ENCODE peak calls at places on chromosome 3, in eight cellular contexts. F is nephron progenitor cell; O is activated CD4-positive, CD25-positive, alpha-beta regulatory T cell; B is breast epithelium; W is NCI-H69; N is effector memory CD4-positive, alpha-beta T cell; A is SW480; I is kidney tubule cell. H is an unnamed sample.

GRCh38 chr3:189459231-189459630 is 172.0 kb upstream of the TP63 start:
- DNase-seq in B (no peak), F (no peak), W (no peak), N (no peak), O (no peak), I (no peak), A (no peak), H (no peak)

GRCh38 chr3:51675201-51675611 is 4.2 kb downstream of the TEX264 start:
- DNase-seq in N (no peak), W (no peak), B (no peak), A (no peak), F (no peak), O (no peak), I (peak), H (no peak)

GRCh38 chr3:117358717-117359314 is 649.2 kb downstream of the TUSC7 start:
- DNase-seq in I (no peak), B (no peak), A (no peak), O (no peak), N (no peak), F (no peak), W (no peak), H (peak)

GRCh38 chr3:48024401-48024800 is 8.2 kb upstream of the MAP4 start:
- DNase-seq in I (no peak), W (peak), F (no peak), B (no peak), N (no peak), O (no peak), A (no peak), H (no peak)

GRCh38 chr3:187101184-187102072 is 37.9 kb downstream of the RPL39L start:
- DNase-seq in F (no peak), I (peak), B (peak), A (peak), W (peak), N (peak), O (peak), H (peak)

GRCh38 chr3:29268651-29269050 is 12.2 kb upstream of the RBMS3 start:
- DNase-seq in B (no peak), W (no peak), F (no peak), O (no peak), N (no peak), A (no peak), I (peak), H (no peak)

GRCh38 chr3:52231502-52232278 is 6.2 kb upstream of the TLR9 start:
- DNase-seq in O (peak), W (peak), B (peak), A (peak), N (peak), I (peak), F (peak), H (peak)

GRCh38 chr3:142027295-142027694 is 122.0 kb downstream of the TFDP2 start:
- DNase-seq in N (no peak), B (no peak), O (no peak), W (peak), I (no peak), F (no peak), A (no peak), H (no peak)

GRCh38 chr3:16136042-16136441 is 38.4 kb upstream of the GALNT15 start:
- DNase-seq in F (no peak), I (no peak), W (no peak), B (no peak), O (no peak), N (no peak), A (no peak), H (no peak)

GRCh38 chr3:2098398-2099027 is at the start of gene CNTN4:
- DNase-seq in B (peak), A (peak), I (peak), W (peak), F (peak), N (no peak), O (no peak), H (peak)

GRCh38 chr3:48247401-48247807 is 6.5 kb downstream of the ZNF589 start:
- DNase-seq in F (no peak), W (no peak), B (no peak), I (peak), N (no peak), O (no peak), A (no peak), H (peak)

GRCh38 chr3:184942735-184943134 is 130.8 kb downstream of the VPS8 start:
- DNase-seq in N (no peak), W (no peak), A (no peak), I (no peak), B (no peak), O (no peak), F (no peak), H (no peak)

GRCh38 chr3:188649521-188649920 is 495.6 kb downstream of the LPP start:
- DNase-seq in N (no peak), B (no peak), I (peak), A (no peak), W (no peak), F (no peak), O (no peak), H (no peak)

GRCh38 chr3:138296639-138297038 is 33.0 kb downstream of the NME9 start:
- DNase-seq in B (no peak), W (no peak), O (no peak), F (no peak), A (no peak), I (no peak), N (no peak), H (no peak)

GRCh38 chr3:43062556-43063040 is 43.3 kb downstream of the POMGNT2 start:
- DNase-seq in B (no peak), N (no peak), W (no peak), A (no peak), F (no peak), I (no peak), O (no peak), H (no peak)

GRCh38 chr3:86578071-86578470 is 412.9 kb downstream of the VGLL3 start:
- DNase-seq in W (no peak), A (no peak), N (no peak), O (no peak), F (no peak), B (no peak), I (no peak), H (no peak)

GRCh38 chr3:188974856-188975611 is 196.7 kb upstream of the TPRG1 start:
- DNase-seq in B (no peak), F (no peak), I (no peak), N (no peak), O (no peak), A (no peak), W (peak), H (no peak)

GRCh38 chr3:25455316-25456232 is 27.5 kb downstream of the RARB start:
- DNase-seq in O (no peak), A (no peak), F (peak), B (no peak), N (no peak), W (peak), I (peak), H (no peak)

GRCh38 chr3:147843331-147843730 is 434.2 kb downstream of the ZIC1 start:
- DNase-seq in F (no peak), B (no peak), A (no peak), N (no peak), I (no peak), O (no peak), W (no peak), H (no peak)

GRCh38 chr3:171574556-171575240 is 114.5 kb upstream of the TNIK start:
- DNase-seq in B (no peak), I (no peak), O (no peak), A (no peak), N (no peak), W (no peak), F (no peak), H (no peak)

GRCh38 chr3:123618768-123619484 is 34.1 kb upstream of the HACD2 start:
- DNase-seq in F (no peak), O (no peak), I (peak), W (peak), B (no peak), A (no peak), N (no peak), H (peak)

GRCh38 chr3:88410259-88410658 is 260.5 kb downstream of the C3orf38 start:
- DNase-seq in N (no peak), I (no peak), F (no peak), O (no peak), W (no peak), B (no peak), A (no peak), H (no peak)

GRCh38 chr3:48459773-48460516 is 13.4 kb downstream of the ATRIP start:
- DNase-seq in F (no peak), N (no peak), O (no peak), W (no peak), A (no peak), B (no peak), I (no peak), H (no peak)

GRCh38 chr3:13484861-13485590 is 4.9 kb downstream of the HDAC11 start:
- DNase-seq in B (peak), O (no peak), N (peak), A (peak), I (peak), W (peak), F (no peak), H (no peak)

GRCh38 chr3:186172353-186172752 is 63.5 kb upstream of the ETV5 start:
- DNase-seq in F (no peak), O (no peak), I (no peak), B (no peak), A (no peak), W (no peak), N (no peak), H (no peak)

GRCh38 chr3:100966049-100966471 is 27.2 kb downstream of the ABI3BP start:
- DNase-seq in B (no peak), N (no peak), F (no peak), I (no peak), A (no peak), W (no peak), O (no peak), H (peak)

GRCh38 chr3:48694610-48695051 is 8.9 kb upstream of the NCKIPSD start:
- DNase-seq in N (no peak), F (no peak), W (no peak), B (peak), I (peak), O (no peak), A (peak), H (no peak)

GRCh38 chr3:99430348-99431134 is 207.9 kb upstream of the COL8A1 start:
- DNase-seq in W (no peak), B (no peak), I (peak), N (no peak), F (no peak), O (no peak), A (no peak), H (no peak)

GRCh38 chr3:136750922-136751258 is 1.3 kb downstream of the STAG1 start:
- DNase-seq in B (no peak), A (no peak), N (no peak), O (no peak), I (peak), W (no peak), F (no peak), H (no peak)

GRCh38 chr3:134650431-134651346 is at the start of gene KY:
- DNase-seq in A (no peak), O (no peak), B (no peak), I (peak), W (peak), N (no peak), F (peak), H (peak)

GRCh38 chr3:128317101-128317697 is 149.5 kb downstream of the DNAJB8 start:
- DNase-seq in O (no peak), B (no peak), A (no peak), W (no peak), I (no peak), N (no peak), F (no peak), H (no peak)

GRCh38 chr3:130395916-130396315 is 50.4 kb downstream of the COL6A5 start:
- DNase-seq in N (no peak), B (no peak), F (no peak), W (no peak), O (no peak), I (peak), A (peak), H (no peak)

GRCh38 chr3:111800472-111800871 is 58.6 kb upstream of the PHLDB2 start:
- DNase-seq in W (no peak), I (no peak), N (no peak), F (no peak), A (no peak), B (no peak), O (no peak), H (no peak)

H was measured in NCI-H82.